ENCODE peak calls at places on chromosomes 16 and 17, in four cellular contexts. One of them, this sample, is unnamed.

GRCh38 chr17:31427684-31428083 is 36.2 kb downstream of the RAB11FIP4 start:
- DNase-seq in transverse colon: no peak
- DNase-seq in aorta: no peak
- DNase-seq in IMR-90: no peak
- DNase-seq in this sample: no peak

GRCh38 chr16:69930117-69930776 is 20.9 kb upstream of the CLEC18A start:
- DNase-seq in aorta: peak; percentile 71
- DNase-seq in transverse colon: peak; percentile 43
- DNase-seq in IMR-90: peak; percentile 60
- DNase-seq in this sample: no peak

GRCh38 chr16:86343111-86343642 is 167.2 kb upstream of the FOXF1 start:
- DNase-seq in IMR-90: peak; percentile 89
- DNase-seq in aorta: peak; percentile 84
- DNase-seq in transverse colon: peak; percentile 68
- DNase-seq in this sample: peak; percentile 72

GRCh38 chr17:2239882-2240430 is 63.6 kb downstream of the SMG6 start:
- DNase-seq in aorta: peak; percentile 76
- DNase-seq in transverse colon: peak; percentile 60
- DNase-seq in IMR-90: peak; percentile 96
- DNase-seq in this sample: peak; percentile 79

GRCh38 chr17:152860-153420 is 15.6 kb downstream of the SCGB1C2 start:
- DNase-seq in IMR-90: no peak
- DNase-seq in transverse colon: no peak
- DNase-seq in aorta: peak; percentile 45
- DNase-seq in this sample: no peak

GRCh38 chr16:77403732-77404131 is 31.1 kb downstream of the ADAMTS18 start:
- DNase-seq in transverse colon: no peak
- DNase-seq in aorta: no peak
- DNase-seq in IMR-90: no peak
- DNase-seq in this sample: no peak

GRCh38 chr16:29821663-29822115 is 1.4 kb downstream of the MVP start:
- DNase-seq in transverse colon: peak; percentile 73
- DNase-seq in aorta: peak; percentile 66
- DNase-seq in IMR-90: peak; percentile 79
- DNase-seq in this sample: no peak

GRCh38 chr17:19750020-19750572 is 2.0 kb upstream of the ALDH3A1 start:
- DNase-seq in IMR-90: no peak
- DNase-seq in transverse colon: no peak
- DNase-seq in aorta: peak; percentile 22
- DNase-seq in this sample: no peak

GRCh38 chr17:19771971-19772630 is 24.0 kb upstream of the ALDH3A1 start:
- DNase-seq in transverse colon: no peak
- DNase-seq in aorta: no peak
- DNase-seq in IMR-90: no peak
- DNase-seq in this sample: no peak

GRCh38 chr16:84150926-84151325 is 5.8 kb downstream of the DNAAF1 start:
- DNase-seq in aorta: no peak
- DNase-seq in IMR-90: no peak
- DNase-seq in transverse colon: no peak
- DNase-seq in this sample: no peak

GRCh38 chr16:86104537-86105048 is 205.6 kb downstream of the IRF8 start:
- DNase-seq in transverse colon: no peak
- DNase-seq in IMR-90: no peak
- DNase-seq in aorta: no peak
- DNase-seq in this sample: no peak

GRCh38 chr17:28488154-28488883 is 14.9 kb downstream of the SLC13A2 start:
- DNase-seq in transverse colon: no peak
- DNase-seq in IMR-90: no peak
- DNase-seq in aorta: peak; percentile 6
- DNase-seq in this sample: no peak

GRCh38 chr17:61536417-61536955 is 54.5 kb downstream of the NACA2 start:
- DNase-seq in aorta: no peak
- DNase-seq in IMR-90: peak; percentile 12
- DNase-seq in transverse colon: no peak
- DNase-seq in this sample: no peak

DNA sequence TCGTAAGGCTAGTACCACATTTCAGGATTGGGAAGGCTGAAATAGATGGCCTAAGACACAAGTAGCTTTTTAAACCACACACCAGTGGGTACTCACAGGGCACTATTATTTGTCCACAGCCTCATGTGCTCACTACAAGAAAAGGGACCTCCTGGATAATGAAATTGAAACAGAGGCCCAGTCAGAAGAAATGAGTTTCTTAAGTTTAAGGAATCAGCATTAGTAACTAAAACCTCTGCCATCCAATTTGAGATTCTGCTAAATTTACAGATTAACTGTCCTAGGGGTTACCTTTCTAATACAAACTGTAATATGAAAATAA is 3.0 kb downstream of the USP7 start:
- DNase-seq in transverse colon: no peak
- DNase-seq in aorta: no peak
- DNase-seq in IMR-90: no peak
- DNase-seq in this sample: no peak
- H3K4me3 ChIP-seq in transverse colon: no peak overlapping the region
- H3K4me3 ChIP-seq in aorta: no peak overlapping the region
- H3K4me3 ChIP-seq in IMR-90: no peak overlapping the region
- H3K4me3 ChIP-seq in this sample: peak overlapping the region; percentile 31

GRCh38 chr16:20878682-20879147 is 21.4 kb downstream of the DCUN1D3 start:
- DNase-seq in transverse colon: no peak
- DNase-seq in IMR-90: no peak
- DNase-seq in aorta: no peak
- DNase-seq in this sample: no peak

GRCh38 chr16:20875358-20875656 is 24.9 kb downstream of the DCUN1D3 start:
- DNase-seq in transverse colon: no peak
- DNase-seq in IMR-90: no peak
- DNase-seq in aorta: no peak
- DNase-seq in this sample: no peak

GRCh38 chr16:20880867-20881866 is 19.0 kb downstream of the DCUN1D3 start:
- DNase-seq in transverse colon: no peak
- DNase-seq in aorta: no peak
- DNase-seq in IMR-90: no peak
- DNase-seq in this sample: no peak

GRCh38 chr16:20883554-20884239 is 16.5 kb downstream of the DCUN1D3 start:
- DNase-seq in aorta: no peak
- DNase-seq in transverse colon: no peak
- DNase-seq in IMR-90: no peak
- DNase-seq in this sample: no peak

GRCh38 chr16:20879175-20880053 is 20.7 kb downstream of the DCUN1D3 start:
- DNase-seq in aorta: no peak
- DNase-seq in IMR-90: peak; percentile 74
- DNase-seq in transverse colon: no peak
- DNase-seq in this sample: no peak
- H3K4me3 ChIP-seq in aorta: peak overlapping the region; percentile 26
- H3K4me3 ChIP-seq in IMR-90: no peak overlapping the region
- H3K4me3 ChIP-seq in transverse colon: no peak overlapping the region
- H3K4me3 ChIP-seq in this sample: peak overlapping the region; percentile 21

DNA sequence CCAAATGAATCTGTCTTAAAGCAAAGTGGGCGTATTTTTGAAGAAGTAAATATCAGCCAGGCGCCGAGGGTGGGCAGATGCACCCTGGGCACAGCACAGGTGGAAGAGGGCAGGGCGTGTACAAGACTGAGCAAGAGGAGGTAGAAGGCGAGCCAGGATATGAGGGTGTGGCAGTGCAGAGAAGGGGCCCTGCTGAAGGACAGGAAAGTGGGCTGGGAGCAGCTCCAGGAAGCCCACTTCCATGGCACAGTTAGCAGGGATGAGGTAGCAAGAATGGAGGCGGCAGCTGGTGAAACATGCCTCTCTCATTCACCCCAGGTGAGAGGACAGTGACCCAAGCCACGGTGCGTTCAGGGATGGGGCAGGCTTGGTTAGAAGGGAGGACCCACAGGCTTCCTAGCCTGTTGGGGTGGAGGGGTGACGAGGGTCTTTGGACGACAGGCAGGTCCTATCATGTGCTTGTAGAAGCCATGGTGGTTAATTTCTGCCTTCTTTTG is 149.3 kb downstream of the CLEC16A start:
- DNase-seq in IMR-90: no peak
- DNase-seq in transverse colon: peak; percentile 36
- DNase-seq in aorta: no peak
- DNase-seq in this sample: no peak
- H3K4me3 ChIP-seq in IMR-90: no peak overlapping the region
- H3K4me3 ChIP-seq in transverse colon: no peak overlapping the region
- H3K4me3 ChIP-seq in aorta: no peak overlapping the region
- H3K4me3 ChIP-seq in this sample: no peak overlapping the region

DNA sequence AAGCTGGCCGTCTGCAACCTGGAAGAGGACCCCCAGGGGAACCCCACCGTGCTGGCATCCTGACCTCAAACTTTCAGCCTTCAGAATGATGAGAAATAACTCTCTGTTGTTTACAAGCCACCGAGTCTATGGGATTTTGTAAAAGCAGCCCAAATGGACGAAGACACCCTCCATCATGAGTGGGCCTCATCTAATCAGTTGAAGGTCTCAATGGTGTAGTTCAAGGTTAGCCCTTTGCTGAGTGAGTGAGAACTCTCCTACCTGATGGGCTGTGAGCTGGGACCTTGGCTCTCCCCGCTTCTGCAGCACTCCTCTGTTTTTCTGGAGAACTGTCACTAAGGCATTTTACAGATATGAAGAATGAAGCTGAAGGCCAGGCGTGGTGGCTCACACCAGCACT is 325.9 kb upstream of the TNRC6C start:
- DNase-seq in transverse colon: no peak
- DNase-seq in IMR-90: no peak
- DNase-seq in aorta: no peak
- DNase-seq in this sample: no peak
- H3K4me3 ChIP-seq in transverse colon: no peak overlapping the region
- H3K4me3 ChIP-seq in IMR-90: no peak overlapping the region
- H3K4me3 ChIP-seq in aorta: no peak overlapping the region
- H3K4me3 ChIP-seq in this sample: no peak overlapping the region